ENCODE peak calls at places on chromosomes 13 and 19, in four cellular contexts. One of them, this sample, is unnamed.

GRCh38 chr19:42291437-42291815 is 10.5 kb upstream of the PRR19 start:
- DNase-seq in K562: no peak
- DNase-seq in anterior cingulate cortex: no peak
- DNase-seq in D341Med: no peak
- DNase-seq in this sample: no peak

GRCh38 chr13:39688699-39689405 is 33.4 kb downstream of the COG6 start:
- DNase-seq in anterior cingulate cortex: no peak
- DNase-seq in D341Med: no peak
- DNase-seq in K562: no peak
- DNase-seq in this sample: no peak

GRCh38 chr13:81562598-81562997 is 1221.7 kb upstream of the SPRY2 start:
- DNase-seq in K562: no peak
- DNase-seq in anterior cingulate cortex: no peak
- DNase-seq in D341Med: no peak
- DNase-seq in this sample: no peak

GRCh38 chr13:46134961-46135522 is 30.2 kb upstream of the CPB2 start:
- DNase-seq in anterior cingulate cortex: no peak
- DNase-seq in K562: no peak
- DNase-seq in D341Med: no peak
- DNase-seq in this sample: no peak

GRCh38 chr13:35953537-35954206 is 177.5 kb downstream of the DCLK1 start:
- DNase-seq in K562: peak; percentile 14
- DNase-seq in anterior cingulate cortex: no peak
- DNase-seq in D341Med: peak; percentile 79
- DNase-seq in this sample: peak; percentile 90

GRCh38 chr13:83019986-83020385 is 862.3 kb downstream of the SLITRK1 start:
- DNase-seq in anterior cingulate cortex: no peak
- DNase-seq in D341Med: no peak
- DNase-seq in K562: no peak
- DNase-seq in this sample: no peak

GRCh38 chr13:28306325-28306724 is 168.0 kb downstream of the PAN3 start:
- DNase-seq in D341Med: no peak
- DNase-seq in anterior cingulate cortex: no peak
- DNase-seq in K562: no peak
- DNase-seq in this sample: no peak

GRCh38 chr19:10800488-10800887 is 35.5 kb downstream of the TMED1 start:
- DNase-seq in anterior cingulate cortex: no peak
- DNase-seq in K562: no peak
- DNase-seq in D341Med: no peak
- DNase-seq in this sample: peak; percentile 46

GRCh38 chr13:26132756-26133155 is 80.9 kb upstream of the SHISA2 start:
- DNase-seq in D341Med: no peak
- DNase-seq in anterior cingulate cortex: no peak
- DNase-seq in K562: peak; percentile 6
- DNase-seq in this sample: no peak

GRCh38 chr19:4502282-4503223 is 15.7 kb downstream of the PLIN4 start:
- DNase-seq in K562: no peak
- DNase-seq in D341Med: no peak
- DNase-seq in anterior cingulate cortex: no peak
- DNase-seq in this sample: no peak

GRCh38 chr13:20219585-20219984 is 12.5 kb downstream of the GJB6 start:
- DNase-seq in anterior cingulate cortex: no peak
- DNase-seq in D341Med: no peak
- DNase-seq in K562: no peak
- DNase-seq in this sample: no peak

GRCh38 chr19:58515259-58515658 is 3.5 kb upstream of the SLC27A5 start:
- DNase-seq in D341Med: no peak
- DNase-seq in K562: no peak
- DNase-seq in anterior cingulate cortex: no peak
- DNase-seq in this sample: no peak

GRCh38 chr19:7004313-7004931 is 16.8 kb downstream of the MBD3L2B start:
- DNase-seq in D341Med: no peak
- DNase-seq in K562: peak; percentile 13
- DNase-seq in anterior cingulate cortex: no peak
- DNase-seq in this sample: no peak

GRCh38 chr19:48419158-48419920 is 25.9 kb downstream of the GRIN2D start:
- DNase-seq in D341Med: peak; percentile 79
- DNase-seq in anterior cingulate cortex: no peak
- DNase-seq in K562: peak; percentile 70
- DNase-seq in this sample: no peak

GRCh38 chr13:99986751-99987150 is 5.2 kb downstream of the ZIC2 start:
- DNase-seq in K562: no peak
- DNase-seq in D341Med: no peak
- DNase-seq in anterior cingulate cortex: no peak
- DNase-seq in this sample: no peak

GRCh38 chr13:51221674-51222509 is at the start of gene FAM124A:
- DNase-seq in K562: peak; percentile 40
- DNase-seq in D341Med: peak; percentile 90
- DNase-seq in anterior cingulate cortex: peak; percentile 67
- DNase-seq in this sample: peak; percentile 36

GRCh38 chr13:50909605-50910482 is at the start of gene RNASEH2B:
- DNase-seq in K562: peak; percentile 78
- DNase-seq in anterior cingulate cortex: peak; percentile 72
- DNase-seq in D341Med: peak; percentile 90
- DNase-seq in this sample: peak; percentile 63

GRCh38 chr13:32059511-32059984 is 28.0 kb downstream of the FRY start:
- DNase-seq in D341Med: no peak
- DNase-seq in anterior cingulate cortex: no peak
- DNase-seq in K562: no peak
- DNase-seq in this sample: no peak

GRCh38 chr19:8681345-8682021 is 17.1 kb downstream of the ACTL9 start:
- DNase-seq in D341Med: no peak
- DNase-seq in anterior cingulate cortex: no peak
- DNase-seq in K562: no peak
- DNase-seq in this sample: no peak

GRCh38 chr13:95588134-95588533 is 35.6 kb downstream of the CLDN10 start:
- DNase-seq in D341Med: no peak
- DNase-seq in anterior cingulate cortex: no peak
- DNase-seq in K562: no peak
- DNase-seq in this sample: no peak

GRCh38 chr19:1857648-1858326 is 5.6 kb downstream of the KLF16 start:
- DNase-seq in D341Med: no peak
- DNase-seq in K562: no peak
- DNase-seq in anterior cingulate cortex: no peak
- DNase-seq in this sample: no peak

GRCh38 chr19:10353793-10354391 is 14.5 kb upstream of the ICAM3 start:
- DNase-seq in D341Med: no peak
- DNase-seq in anterior cingulate cortex: no peak
- DNase-seq in K562: peak; percentile 85
- DNase-seq in this sample: peak; percentile 85

GRCh38 chr19:44570984-44571684 is 41.7 kb upstream of the CEACAM20 start:
- DNase-seq in K562: peak; percentile 67
- DNase-seq in anterior cingulate cortex: no peak
- DNase-seq in D341Med: peak; percentile 71
- DNase-seq in this sample: no peak

GRCh38 chr13:27680465-27680864 is 58.8 kb downstream of the POLR1D start:
- DNase-seq in K562: no peak
- DNase-seq in anterior cingulate cortex: no peak
- DNase-seq in D341Med: no peak
- DNase-seq in this sample: no peak

GRCh38 chr19:46824887-46825730 is 25.5 kb downstream of the AP2S1 start:
- DNase-seq in D341Med: no peak
- DNase-seq in anterior cingulate cortex: no peak
- DNase-seq in K562: no peak
- DNase-seq in this sample: no peak

GRCh38 chr13:97873398-97873797 is 80.1 kb upstream of the IPO5 start:
- DNase-seq in anterior cingulate cortex: no peak
- DNase-seq in K562: no peak
- DNase-seq in D341Med: no peak
- DNase-seq in this sample: no peak

GRCh38 chr13:24650157-24650556 is 30.1 kb upstream of the ATP12A start:
- DNase-seq in K562: no peak
- DNase-seq in D341Med: no peak
- DNase-seq in anterior cingulate cortex: no peak
- DNase-seq in this sample: no peak

GRCh38 chr19:46828484-46828883 is 22.2 kb downstream of the AP2S1 start:
- DNase-seq in D341Med: no peak
- DNase-seq in K562: no peak
- DNase-seq in anterior cingulate cortex: no peak
- DNase-seq in this sample: no peak

GRCh38 chr19:4350726-4351125 is 7.4 kb downstream of the MPND start:
- DNase-seq in anterior cingulate cortex: no peak
- DNase-seq in D341Med: peak; percentile 29
- DNase-seq in K562: no peak
- DNase-seq in this sample: no peak

GRCh38 chr13:40588101-40588500 is 78.3 kb downstream of the FOXO1 start:
- DNase-seq in D341Med: no peak
- DNase-seq in anterior cingulate cortex: no peak
- DNase-seq in K562: no peak
- DNase-seq in this sample: no peak

GRCh38 chr13:75195479-75196111 is 286.4 kb downstream of the TBC1D4 start:
- DNase-seq in D341Med: no peak
- DNase-seq in anterior cingulate cortex: no peak
- DNase-seq in K562: no peak
- DNase-seq in this sample: no peak

GRCh38 chr13:40026741-40027140 is 371.3 kb downstream of the COG6 start:
- DNase-seq in anterior cingulate cortex: no peak
- DNase-seq in D341Med: no peak
- DNase-seq in K562: no peak
- DNase-seq in this sample: no peak

GRCh38 chr13:38372818-38373217 is 23.2 kb downstream of the UFM1 start:
- DNase-seq in anterior cingulate cortex: no peak
- DNase-seq in K562: no peak
- DNase-seq in D341Med: no peak
- DNase-seq in this sample: no peak

GRCh38 chr13:59673301-59673700 is 490.4 kb downstream of the DIAPH3 start:
- DNase-seq in anterior cingulate cortex: no peak
- DNase-seq in K562: no peak
- DNase-seq in D341Med: no peak
- DNase-seq in this sample: no peak

GRCh38 chr19:52366414-52366824 is 3.3 kb upstream of the ZNF880 start:
- DNase-seq in anterior cingulate cortex: no peak
- DNase-seq in D341Med: no peak
- DNase-seq in K562: no peak
- DNase-seq in this sample: no peak

GRCh38 chr13:99308481-99309087 is 1.4 kb upstream of the GPR183 start:
- DNase-seq in D341Med: no peak
- DNase-seq in K562: no peak
- DNase-seq in anterior cingulate cortex: no peak
- DNase-seq in this sample: no peak

GRCh38 chr13:79805317-79805716 is 324.4 kb downstream of the NDFIP2 start:
- DNase-seq in anterior cingulate cortex: no peak
- DNase-seq in D341Med: no peak
- DNase-seq in K562: no peak
- DNase-seq in this sample: no peak

GRCh38 chr19:39163621-39164020 is 33.1 kb upstream of the NCCRP1 start:
- DNase-seq in D341Med: no peak
- DNase-seq in anterior cingulate cortex: no peak
- DNase-seq in K562: no peak
- DNase-seq in this sample: no peak

GRCh38 chr19:6041991-6042421 is 64.1 kb upstream of the RANBP3 start:
- DNase-seq in anterior cingulate cortex: no peak
- DNase-seq in K562: no peak
- DNase-seq in D341Med: no peak
- DNase-seq in this sample: no peak

This sample was measured in heart right ventricle.